ENCODE peak calls at places on chromosomes 11 and 22, in four cellular contexts. One of them, this sample, is unnamed.

GRCh38 chr11:117610901-117611300 is 186.1 kb downstream of the DSCAML1 start:
- DNase-seq in CD4-positive, alpha-beta T cell: no peak
- DNase-seq in H7: no peak
- DNase-seq in Caki2: peak
- DNase-seq in this sample: no peak

GRCh38 chr11:63907808-63908530 is 9.0 kb downstream of the RCOR2 start:
- DNase-seq in CD4-positive, alpha-beta T cell: no peak
- DNase-seq in H7: peak
- DNase-seq in Caki2: no peak
- DNase-seq in this sample: peak

GRCh38 chr11:125180413-125181305 is 16.1 kb downstream of the PKNOX2 start:
- DNase-seq in CD4-positive, alpha-beta T cell: no peak
- DNase-seq in H7: peak
- DNase-seq in Caki2: no peak
- DNase-seq in this sample: no peak

GRCh38 chr11:117315285-117316196 is 515 bp downstream of the BACE1 start:
- DNase-seq in CD4-positive, alpha-beta T cell: no peak
- DNase-seq in H7: no peak
- DNase-seq in Caki2: no peak
- DNase-seq in this sample: peak

GRCh38 chr11:27406498-27407354 is 43.7 kb upstream of the CCDC34 start:
- DNase-seq in CD4-positive, alpha-beta T cell: no peak
- DNase-seq in H7: no peak
- DNase-seq in Caki2: no peak
- DNase-seq in this sample: peak

GRCh38 chr11:129298990-129299389 is 76.7 kb upstream of the BARX2 start:
- DNase-seq in CD4-positive, alpha-beta T cell: no peak
- DNase-seq in H7: no peak
- DNase-seq in Caki2: no peak
- DNase-seq in this sample: no peak

GRCh38 chr11:61331636-61332035 is 1.3 kb downstream of the DDB1 start:
- DNase-seq in CD4-positive, alpha-beta T cell: no peak
- DNase-seq in H7: no peak
- DNase-seq in Caki2: no peak
- DNase-seq in this sample: peak

GRCh38 chr11:25587496-25587895 is 744.4 kb upstream of the ANO3 start:
- DNase-seq in CD4-positive, alpha-beta T cell: no peak
- DNase-seq in H7: no peak
- DNase-seq in Caki2: no peak
- DNase-seq in this sample: no peak

GRCh38 chr22:31753005-31753633 is 700 bp upstream of the DEPDC5 start:
- DNase-seq in CD4-positive, alpha-beta T cell: no peak
- DNase-seq in H7: peak
- DNase-seq in Caki2: no peak
- DNase-seq in this sample: peak

GRCh38 chr11:57180141-57180561 is 1.6 kb upstream of the LRRC55 start:
- DNase-seq in CD4-positive, alpha-beta T cell: no peak
- DNase-seq in H7: peak
- DNase-seq in Caki2: no peak
- DNase-seq in this sample: peak

GRCh38 chr11:34916810-34917780 is 677 bp downstream of the PDHX start:
- DNase-seq in CD4-positive, alpha-beta T cell: no peak
- DNase-seq in H7: peak
- DNase-seq in Caki2: peak
- DNase-seq in this sample: peak

GRCh38 chr22:40668611-40669390 is 10.5 kb upstream of the MCHR1 start:
- DNase-seq in CD4-positive, alpha-beta T cell: no peak
- DNase-seq in H7: no peak
- DNase-seq in Caki2: peak
- DNase-seq in this sample: peak

GRCh38 chr22:30294066-30294465 is 4.8 kb upstream of the CASTOR1 start:
- DNase-seq in CD4-positive, alpha-beta T cell: no peak
- DNase-seq in H7: no peak
- DNase-seq in Caki2: no peak
- DNase-seq in this sample: peak

GRCh38 chr11:100302824-100303223 is 384.3 kb upstream of the ARHGAP42 start:
- DNase-seq in CD4-positive, alpha-beta T cell: no peak
- DNase-seq in H7: no peak
- DNase-seq in Caki2: no peak
- DNase-seq in this sample: no peak

GRCh38 chr11:36231300-36231699 is 57.9 kb downstream of the COMMD9 start:
- DNase-seq in CD4-positive, alpha-beta T cell: no peak
- DNase-seq in H7: no peak
- DNase-seq in Caki2: no peak
- DNase-seq in this sample: peak

GRCh38 chr22:38710352-38710751 is 4.6 kb downstream of the GTPBP1 start:
- DNase-seq in CD4-positive, alpha-beta T cell: no peak
- DNase-seq in H7: no peak
- DNase-seq in Caki2: no peak
- DNase-seq in this sample: no peak

GRCh38 chr11:127619946-127620345 is 619.4 kb upstream of the KIRREL3 start:
- DNase-seq in CD4-positive, alpha-beta T cell: no peak
- DNase-seq in H7: no peak
- DNase-seq in Caki2: no peak
- DNase-seq in this sample: no peak

GRCh38 chr11:121654506-121655480 is 202.0 kb upstream of the SORL1-AS1 start:
- DNase-seq in CD4-positive, alpha-beta T cell: no peak
- DNase-seq in H7: no peak
- DNase-seq in Caki2: no peak
- DNase-seq in this sample: no peak

GRCh38 chr11:128482512-128483191 is 104.7 kb downstream of the ETS1 start:
- DNase-seq in CD4-positive, alpha-beta T cell: no peak
- DNase-seq in H7: no peak
- DNase-seq in Caki2: no peak
- DNase-seq in this sample: peak

GRCh38 chr11:58003591-58003990 is 20.1 kb upstream of the OR9Q1 start:
- DNase-seq in CD4-positive, alpha-beta T cell: no peak
- DNase-seq in H7: no peak
- DNase-seq in Caki2: no peak
- DNase-seq in this sample: no peak

GRCh38 chr22:31490496-31490925 is 869 bp upstream of the EIF4ENIF1 start:
- DNase-seq in CD4-positive, alpha-beta T cell: peak
- DNase-seq in H7: peak
- DNase-seq in Caki2: peak
- DNase-seq in this sample: peak

GRCh38 chr11:832529-833113 is at the start of gene CD151:
- DNase-seq in CD4-positive, alpha-beta T cell: no peak
- DNase-seq in H7: peak
- DNase-seq in Caki2: peak
- DNase-seq in this sample: peak

GRCh38 chr22:48750282-48750681 is 1077.4 kb downstream of the BRD1 start:
- DNase-seq in CD4-positive, alpha-beta T cell: no peak
- DNase-seq in H7: no peak
- DNase-seq in Caki2: no peak
- DNase-seq in this sample: no peak

GRCh38 chr11:130212431-130212961 is 52.9 kb downstream of the ST14 start:
- DNase-seq in CD4-positive, alpha-beta T cell: no peak
- DNase-seq in H7: peak
- DNase-seq in Caki2: no peak
- DNase-seq in this sample: peak

GRCh38 chr11:24239016-24239720 is 257.7 kb upstream of the LUZP2 start:
- DNase-seq in CD4-positive, alpha-beta T cell: no peak
- DNase-seq in H7: no peak
- DNase-seq in Caki2: no peak
- DNase-seq in this sample: no peak

GRCh38 chr22:19429950-19430889 is 1.3 kb downstream of the HIRA start:
- DNase-seq in CD4-positive, alpha-beta T cell: peak
- DNase-seq in H7: peak
- DNase-seq in Caki2: peak
- DNase-seq in this sample: peak

This sample was measured in osteoblast.